ENCODE peak calls at places on chromosomes 7 and 10, in ten cellular contexts. One of them, this sample, is unnamed.

GRCh38 chr7:106623846-106624245 is 37.1 kb downstream of the CCDC71L start:
- DNase-seq in uterus: no peak
- DNase-seq in fibroblast of lung: peak; percentile 59
- DNase-seq in neural progenitor cell: no peak
- DNase-seq in left lung: peak; percentile 31
- DNase-seq in psoas muscle: no peak
- DNase-seq in CD8-positive, alpha-beta T cell: no peak
- DNase-seq in heart left ventricle: no peak
- DNase-seq in body of pancreas: peak; percentile 24
- DNase-seq in transverse colon: no peak
- DNase-seq in this sample: no peak

GRCh38 chr10:77554996-77555397 is 82.6 kb downstream of the KCNMA1 start:
- DNase-seq in uterus: no peak
- DNase-seq in fibroblast of lung: peak; percentile 28
- DNase-seq in neural progenitor cell: no peak
- DNase-seq in left lung: peak; percentile 73
- DNase-seq in psoas muscle: no peak
- DNase-seq in CD8-positive, alpha-beta T cell: no peak
- DNase-seq in heart left ventricle: no peak
- DNase-seq in body of pancreas: no peak
- DNase-seq in transverse colon: peak; percentile 23
- DNase-seq in this sample: no peak

GRCh38 chr10:127903789-127904188 is 3.1 kb upstream of the PTPRE start:
- DNase-seq in uterus: no peak
- DNase-seq in fibroblast of lung: no peak
- DNase-seq in neural progenitor cell: no peak
- DNase-seq in left lung: no peak
- DNase-seq in psoas muscle: no peak
- DNase-seq in CD8-positive, alpha-beta T cell: no peak
- DNase-seq in heart left ventricle: no peak
- DNase-seq in body of pancreas: no peak
- DNase-seq in transverse colon: no peak
- DNase-seq in this sample: no peak

GRCh38 chr7:6074612-6075380 is 43.6 kb downstream of the ANKRD61 start:
- DNase-seq in uterus: no peak
- DNase-seq in fibroblast of lung: peak; percentile 8
- DNase-seq in neural progenitor cell: no peak
- DNase-seq in left lung: peak; percentile 53
- DNase-seq in psoas muscle: no peak
- DNase-seq in CD8-positive, alpha-beta T cell: no peak
- DNase-seq in heart left ventricle: no peak
- DNase-seq in body of pancreas: no peak
- DNase-seq in transverse colon: no peak
- DNase-seq in this sample: no peak

GRCh38 chr10:62640386-62640785 is 164.1 kb upstream of the ADO start:
- DNase-seq in uterus: no peak
- DNase-seq in fibroblast of lung: no peak
- DNase-seq in neural progenitor cell: no peak
- DNase-seq in left lung: peak; percentile 63
- DNase-seq in psoas muscle: no peak
- DNase-seq in CD8-positive, alpha-beta T cell: no peak
- DNase-seq in heart left ventricle: no peak
- DNase-seq in body of pancreas: no peak
- DNase-seq in transverse colon: no peak
- DNase-seq in this sample: no peak

GRCh38 chr7:150345012-150345411 is 3.6 kb upstream of the RARRES2 start:
- DNase-seq in uterus: no peak
- DNase-seq in fibroblast of lung: no peak
- DNase-seq in neural progenitor cell: no peak
- DNase-seq in left lung: no peak
- DNase-seq in psoas muscle: no peak
- DNase-seq in CD8-positive, alpha-beta T cell: no peak
- DNase-seq in heart left ventricle: no peak
- DNase-seq in body of pancreas: no peak
- DNase-seq in transverse colon: no peak
- DNase-seq in this sample: no peak

GRCh38 chr10:31977440-31978157 is 49.0 kb upstream of the ARHGAP12 start:
- DNase-seq in uterus: no peak
- DNase-seq in fibroblast of lung: peak; percentile 60
- DNase-seq in neural progenitor cell: no peak
- DNase-seq in left lung: no peak
- DNase-seq in psoas muscle: no peak
- DNase-seq in CD8-positive, alpha-beta T cell: no peak
- DNase-seq in heart left ventricle: no peak
- DNase-seq in body of pancreas: no peak
- DNase-seq in transverse colon: no peak
- DNase-seq in this sample: no peak

GRCh38 chr10:49187950-49188761 is at the start of gene TMEM273:
- DNase-seq in uterus: peak; percentile 64
- DNase-seq in fibroblast of lung: no peak
- DNase-seq in neural progenitor cell: peak; percentile 65
- DNase-seq in left lung: peak; percentile 88
- DNase-seq in psoas muscle: peak; percentile 84
- DNase-seq in CD8-positive, alpha-beta T cell: peak; percentile 47
- DNase-seq in heart left ventricle: peak; percentile 90
- DNase-seq in body of pancreas: peak; percentile 33
- DNase-seq in transverse colon: peak; percentile 68
- DNase-seq in this sample: no peak

GRCh38 chr10:19638173-19638872 is 177.9 kb upstream of the PLXDC2 start:
- DNase-seq in uterus: no peak
- DNase-seq in fibroblast of lung: peak; percentile 98
- DNase-seq in neural progenitor cell: no peak
- DNase-seq in left lung: peak; percentile 43
- DNase-seq in psoas muscle: no peak
- DNase-seq in CD8-positive, alpha-beta T cell: no peak
- DNase-seq in heart left ventricle: no peak
- DNase-seq in body of pancreas: no peak
- DNase-seq in transverse colon: no peak
- DNase-seq in this sample: no peak

GRCh38 chr10:94180576-94180975 is 182.2 kb downstream of the NOC3L start:
- DNase-seq in uterus: no peak
- DNase-seq in fibroblast of lung: no peak
- DNase-seq in neural progenitor cell: peak; percentile 57
- DNase-seq in left lung: no peak
- DNase-seq in psoas muscle: no peak
- DNase-seq in CD8-positive, alpha-beta T cell: no peak
- DNase-seq in heart left ventricle: no peak
- DNase-seq in body of pancreas: no peak
- DNase-seq in transverse colon: no peak
- DNase-seq in this sample: no peak

GRCh38 chr10:92965314-92965713 is 95.3 kb upstream of the CYP26C1 start:
- DNase-seq in uterus: no peak
- DNase-seq in fibroblast of lung: peak; percentile 80
- DNase-seq in neural progenitor cell: peak; percentile 69
- DNase-seq in left lung: no peak
- DNase-seq in psoas muscle: no peak
- DNase-seq in CD8-positive, alpha-beta T cell: no peak
- DNase-seq in heart left ventricle: no peak
- DNase-seq in body of pancreas: no peak
- DNase-seq in transverse colon: no peak
- DNase-seq in this sample: no peak

GRCh38 chr7:87474533-87475358 is 734 bp downstream of the ABCB4 start:
- DNase-seq in uterus: no peak
- DNase-seq in fibroblast of lung: no peak
- DNase-seq in neural progenitor cell: peak; percentile 26
- DNase-seq in left lung: no peak
- DNase-seq in psoas muscle: no peak
- DNase-seq in CD8-positive, alpha-beta T cell: no peak
- DNase-seq in heart left ventricle: no peak
- DNase-seq in body of pancreas: no peak
- DNase-seq in transverse colon: peak; percentile 11
- DNase-seq in this sample: no peak

GRCh38 chr10:60098676-60099601 is 192.6 kb upstream of the CCDC6 start:
- DNase-seq in uterus: no peak
- DNase-seq in fibroblast of lung: no peak
- DNase-seq in neural progenitor cell: peak; percentile 4
- DNase-seq in left lung: no peak
- DNase-seq in psoas muscle: no peak
- DNase-seq in CD8-positive, alpha-beta T cell: no peak
- DNase-seq in heart left ventricle: no peak
- DNase-seq in body of pancreas: no peak
- DNase-seq in transverse colon: no peak
- DNase-seq in this sample: no peak

DNA sequence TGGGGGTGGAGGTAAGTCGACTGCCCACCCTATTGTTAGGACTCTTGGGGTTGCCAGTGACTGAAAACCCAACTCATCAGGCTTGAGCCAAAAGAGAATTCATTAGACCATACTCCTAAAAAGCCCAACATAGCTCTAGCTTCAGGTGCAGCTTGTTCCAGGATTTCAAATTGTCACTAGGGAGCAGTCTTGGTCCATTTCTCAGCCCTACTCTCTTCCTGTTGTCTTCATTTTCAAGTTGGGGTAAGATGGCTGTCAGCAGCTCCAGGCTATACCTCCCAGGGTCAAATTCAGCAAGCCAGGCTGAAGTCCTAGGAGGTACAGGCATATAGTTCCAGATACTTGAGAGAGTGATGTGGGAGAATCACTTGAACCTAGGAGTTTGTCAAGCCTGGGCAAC is 14.9 kb upstream of the COL13A1 start:
- DNase-seq in uterus: no peak
- DNase-seq in fibroblast of lung: peak; percentile 57
- DNase-seq in neural progenitor cell: peak; percentile 23
- DNase-seq in left lung: no peak
- DNase-seq in psoas muscle: no peak
- DNase-seq in CD8-positive, alpha-beta T cell: no peak
- DNase-seq in heart left ventricle: no peak
- DNase-seq in body of pancreas: no peak
- DNase-seq in transverse colon: no peak
- DNase-seq in this sample: no peak
- TF ChIP-seq CTCF in uterus: no peak
- TF ChIP-seq CTCF in fibroblast of lung: peak; percentile 46
- TF ChIP-seq CTCF in neural progenitor cell: peak; percentile 47
- TF ChIP-seq CTCF in left lung: no peak
- TF ChIP-seq CTCF in psoas muscle: peak; percentile 39
- TF ChIP-seq CTCF in CD8-positive, alpha-beta T cell: no peak
- TF ChIP-seq CTCF in heart left ventricle: peak; percentile 32
- TF ChIP-seq CTCF in body of pancreas: no peak
- TF ChIP-seq CTCF in transverse colon: peak; percentile 17
- TF ChIP-seq CTCF in this sample: no peak

GRCh38 chr7:37224746-37225145 is 223.9 kb downstream of the ELMO1 start:
- DNase-seq in uterus: no peak
- DNase-seq in fibroblast of lung: no peak
- DNase-seq in neural progenitor cell: no peak
- DNase-seq in left lung: no peak
- DNase-seq in psoas muscle: no peak
- DNase-seq in CD8-positive, alpha-beta T cell: no peak
- DNase-seq in heart left ventricle: no peak
- DNase-seq in body of pancreas: no peak
- DNase-seq in transverse colon: no peak
- DNase-seq in this sample: no peak
- H3K9me3 ChIP-seq in uterus: no peaks in the 10 kb centered on the region
- H3K9me3 ChIP-seq in fibroblast of lung: no peaks in the 10 kb centered on the region
- H3K9me3 ChIP-seq in neural progenitor cell: no peaks in the 10 kb centered on the region
- H3K9me3 ChIP-seq in left lung: no peaks in the 10 kb centered on the region
- H3K9me3 ChIP-seq in psoas muscle: no peaks in the 10 kb centered on the region
- H3K9me3 ChIP-seq in CD8-positive, alpha-beta T cell: no peaks in the 10 kb centered on the region
- H3K9me3 ChIP-seq in heart left ventricle: no peaks in the 10 kb centered on the region
- H3K9me3 ChIP-seq in body of pancreas: no peaks in the 10 kb centered on the region
- H3K9me3 ChIP-seq in transverse colon: no peaks in the 10 kb centered on the region
- H3K9me3 ChIP-seq in this sample: no peaks in the 10 kb centered on the region

GRCh38 chr10:87503892-87504291 is 801 bp upstream of the MINPP1 start:
- DNase-seq in uterus: no peak
- DNase-seq in fibroblast of lung: peak; percentile 7
- DNase-seq in neural progenitor cell: peak; percentile 2
- DNase-seq in left lung: no peak
- DNase-seq in psoas muscle: no peak
- DNase-seq in CD8-positive, alpha-beta T cell: no peak
- DNase-seq in heart left ventricle: no peak
- DNase-seq in body of pancreas: no peak
- DNase-seq in transverse colon: no peak
- DNase-seq in this sample: no peak
- H3K27ac ChIP-seq in uterus: peak overlapping the region; percentile 78
- H3K27ac ChIP-seq in fibroblast of lung: peak overlapping the region; percentile 71
- H3K27ac ChIP-seq in neural progenitor cell: no peak overlapping the region
- H3K27ac ChIP-seq in left lung: peak overlapping the region; percentile 82
- H3K27ac ChIP-seq in psoas muscle: peak overlapping the region; percentile 80
- H3K27ac ChIP-seq in CD8-positive, alpha-beta T cell: no peak overlapping the region
- H3K27ac ChIP-seq in heart left ventricle: no peak overlapping the region
- H3K27ac ChIP-seq in body of pancreas: no peak overlapping the region
- H3K27ac ChIP-seq in transverse colon: peak overlapping the region; percentile 91
- H3K27ac ChIP-seq in this sample: no peak overlapping the region

GRCh38 chr7:135161669-135162068 is 8.8 kb downstream of the CYREN start:
- DNase-seq in uterus: no peak
- DNase-seq in fibroblast of lung: no peak
- DNase-seq in neural progenitor cell: no peak
- DNase-seq in left lung: no peak
- DNase-seq in psoas muscle: no peak
- DNase-seq in CD8-positive, alpha-beta T cell: no peak
- DNase-seq in heart left ventricle: no peak
- DNase-seq in body of pancreas: no peak
- DNase-seq in transverse colon: no peak
- DNase-seq in this sample: no peak
- TF ChIP-seq CTCF in uterus: no peak
- TF ChIP-seq CTCF in fibroblast of lung: no peak
- TF ChIP-seq CTCF in neural progenitor cell: no peak
- TF ChIP-seq CTCF in left lung: no peak
- TF ChIP-seq CTCF in psoas muscle: no peak
- TF ChIP-seq CTCF in CD8-positive, alpha-beta T cell: no peak
- TF ChIP-seq CTCF in heart left ventricle: no peak
- TF ChIP-seq CTCF in body of pancreas: no peak
- TF ChIP-seq CTCF in transverse colon: no peak
- TF ChIP-seq CTCF in this sample: no peak

DNA sequence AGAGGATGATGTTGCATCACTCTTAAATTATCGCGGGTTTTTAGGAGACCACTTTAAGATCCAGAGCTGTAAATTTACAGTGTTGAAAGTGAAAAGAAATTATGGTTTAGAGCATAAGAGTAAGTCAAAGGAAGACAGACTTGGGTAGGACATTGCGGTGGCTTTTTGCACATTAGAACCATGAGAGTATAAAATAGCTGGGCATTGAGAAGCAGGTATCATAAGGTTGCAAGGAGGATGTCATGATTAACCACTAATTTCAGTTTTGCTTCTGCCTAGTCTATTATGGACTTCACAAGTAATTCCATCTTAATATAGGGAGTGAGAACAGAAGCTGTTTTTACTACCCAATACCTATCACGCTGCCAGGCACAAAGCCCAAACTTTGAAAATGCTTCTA is 57.7 kb downstream of the CALCR start:
- DNase-seq in uterus: no peak
- DNase-seq in fibroblast of lung: no peak
- DNase-seq in neural progenitor cell: no peak
- DNase-seq in left lung: no peak
- DNase-seq in psoas muscle: no peak
- DNase-seq in CD8-positive, alpha-beta T cell: no peak
- DNase-seq in heart left ventricle: no peak
- DNase-seq in body of pancreas: no peak
- DNase-seq in transverse colon: no peak
- DNase-seq in this sample: no peak
- H3K9me3 ChIP-seq in uterus: no peaks in the 10 kb centered on the region
- H3K9me3 ChIP-seq in fibroblast of lung: no peaks in the 10 kb centered on the region
- H3K9me3 ChIP-seq in neural progenitor cell: no peaks in the 10 kb centered on the region
- H3K9me3 ChIP-seq in left lung: no peaks in the 10 kb centered on the region
- H3K9me3 ChIP-seq in psoas muscle: no peaks in the 10 kb centered on the region
- H3K9me3 ChIP-seq in CD8-positive, alpha-beta T cell: no peaks in the 10 kb centered on the region
- H3K9me3 ChIP-seq in heart left ventricle: no peaks in the 10 kb centered on the region
- H3K9me3 ChIP-seq in body of pancreas: no peaks in the 10 kb centered on the region
- H3K9me3 ChIP-seq in transverse colon: no peaks in the 10 kb centered on the region
- H3K9me3 ChIP-seq in this sample: no peaks in the 10 kb centered on the region

This sample was measured in CD4-positive, alpha-beta T cell.